ENCODE peak calls at places on chromosomes 13 and 19, in ten cellular contexts. H is mesothelial cell of epicardium; E is DMS79; G is head of caudate nucleus; X is amniotic stem cell; S is activated naive CD4-positive, alpha-beta T cell treated with anti-CD3 and anti-CD28 coated beads for 36 hours; K is uterus; W is AG09309; P is NCI-H460; F is posterior cingulate gyrus. B is an unnamed sample.

GRCh38 chr13:50574731-50575130 is 268.8 kb downstream of the DLEU7 start:
- DNase-seq in H (no peak), E (no peak), G (no peak), X (no peak), S (no peak), K (no peak), W (peak; percentile 84), P (no peak), F (no peak), B (peak; percentile 86)

GRCh38 chr13:44755872-44756271 is 179.7 kb upstream of the TSC22D1 start:
- DNase-seq in H (no peak), E (no peak), G (no peak), X (no peak), S (no peak), K (no peak), W (peak; percentile 39), P (no peak), F (no peak), B (no peak)

GRCh38 chr19:13692096-13692495 is 72.2 kb upstream of the MRI1 start:
- DNase-seq in H (no peak), E (peak; percentile 96), G (peak; percentile 81), X (no peak), S (no peak), K (no peak), W (peak; percentile 25), P (no peak), F (peak; percentile 86), B (no peak)

GRCh38 chr19:10516671-10517286 is 468 bp downstream of the S1PR5 start:
- DNase-seq in H (no peak), E (no peak), G (no peak), X (no peak), S (no peak), K (no peak), W (no peak), P (no peak), F (no peak), B (no peak)

GRCh38 chr19:51593138-51593890 is 22.2 kb downstream of the ZNF175 start:
- DNase-seq in H (no peak), E (no peak), G (peak; percentile 24), X (no peak), S (no peak), K (no peak), W (no peak), P (no peak), F (no peak), B (no peak)

GRCh38 chr13:32940601-32941000 is 75.6 kb upstream of the KL start:
- DNase-seq in H (no peak), E (peak; percentile 64), G (no peak), X (no peak), S (no peak), K (no peak), W (no peak), P (no peak), F (no peak), B (peak; percentile 39)

GRCh38 chr19:18634612-18635290 is 2.1 kb upstream of the KLHL26 start:
- DNase-seq in H (no peak), E (no peak), G (no peak), X (no peak), S (no peak), K (no peak), W (no peak), P (no peak), F (peak; percentile 30), B (no peak)

GRCh38 chr13:76720827-76721226 is 165.4 kb downstream of the KCTD12 start:
- DNase-seq in H (no peak), E (no peak), G (no peak), X (no peak), S (no peak), K (no peak), W (no peak), P (no peak), F (no peak), B (no peak)

GRCh38 chr13:88602786-88603777 is 931.9 kb downstream of the SLITRK5 start:
- DNase-seq in H (peak; percentile 39), E (no peak), G (no peak), X (no peak), S (no peak), K (no peak), W (no peak), P (no peak), F (no peak), B (no peak)

GRCh38 chr19:16470911-16471811 is 609 bp downstream of the EPS15L1 start:
- DNase-seq in H (peak; percentile 64), E (no peak), G (peak; percentile 28), X (no peak), S (peak; percentile 51), K (no peak), W (no peak), P (no peak), F (peak; percentile 75), B (no peak)

GRCh38 chr13:110712081-110712848 is 1.2 kb upstream of the ING1 start:
- DNase-seq in H (peak; percentile 79), E (peak; percentile 95), G (peak; percentile 92), X (peak; percentile 90), S (peak; percentile 82), K (peak; percentile 84), W (no peak), P (peak; percentile 74), F (peak; percentile 94), B (no peak)

GRCh38 chr13:60162096-60162495 is 1.6 kb downstream of the DIAPH3 start:
- DNase-seq in H (no peak), E (no peak), G (no peak), X (no peak), S (no peak), K (no peak), W (no peak), P (no peak), F (no peak), B (no peak)

GRCh38 chr19:43809762-43810696 is 7.8 kb upstream of the LYPD5 start:
- DNase-seq in H (no peak), E (peak; percentile 7), G (no peak), X (peak; percentile 27), S (no peak), K (no peak), W (peak; percentile 27), P (peak; percentile 50), F (no peak), B (peak; percentile 15)

GRCh38 chr19:19452241-19453128 is 47.0 kb downstream of the GATAD2A start:
- DNase-seq in H (no peak), E (no peak), G (no peak), X (no peak), S (no peak), K (no peak), W (no peak), P (no peak), F (peak; percentile 39), B (no peak)

GRCh38 chr13:29805994-29806748 is 44.2 kb downstream of the UBL3 start:
- DNase-seq in H (no peak), E (no peak), G (no peak), X (no peak), S (peak; percentile 49), K (no peak), W (no peak), P (no peak), F (no peak), B (no peak)

GRCh38 chr13:43786472-43786765 is 353 bp downstream of the ENOX1 start:
- DNase-seq in H (no peak), E (no peak), G (no peak), X (no peak), S (no peak), K (no peak), W (no peak), P (no peak), F (no peak), B (no peak)

GRCh38 chr13:95714142-95714832 is 37.3 kb downstream of the DNAJC3 start:
- DNase-seq in H (no peak), E (no peak), G (no peak), X (no peak), S (no peak), K (no peak), W (peak; percentile 84), P (peak; percentile 26), F (no peak), B (no peak)

B was measured in smooth muscle cell of the brain vasculature.